ENCODE peak calls at places on chromosome 4, in nine cellular contexts. L is ovary, P is stomach, D is A549, M is H1, R is HepG2, X is K562, B is body of pancreas, Q is right lobe of liver. T is an unnamed sample.

GRCh38 chr4:6175426-6175825 is 24.9 kb downstream of the JAKMIP1 start:
- DNase-seq in Q (no peak), M (no peak), D (no peak), R (no peak), X (no peak), P (no peak), L (no peak), B (no peak), T (no peak)

GRCh38 chr4:182286035-182286434 is 42.8 kb downstream of the TENM3 start:
- DNase-seq in Q (no peak), L (no peak), R (no peak), B (no peak), D (no peak), M (no peak), X (no peak), P (no peak), T (peak)

GRCh38 chr4:117545042-117545441 is 459.7 kb upstream of the TRAM1L1 start:
- DNase-seq in R (no peak), Q (no peak), B (no peak), L (no peak), P (no peak), D (no peak), M (no peak), X (no peak), T (no peak)

GRCh38 chr4:127632420-127633403 is at the start of gene INTU:
- DNase-seq in R (peak), D (peak), P (peak), B (peak), L (peak), M (peak), Q (peak), X (peak), T (peak)

GRCh38 chr4:5378002-5378401 is 326.7 kb downstream of the STK32B start:
- DNase-seq in X (peak), B (no peak), L (no peak), P (no peak), Q (no peak), M (no peak), R (peak), D (peak), T (no peak)

GRCh38 chr4:185099940-185100339 is 43.1 kb upstream of the SLC25A4 start:
- DNase-seq in R (no peak), Q (no peak), L (no peak), B (no peak), M (no peak), D (no peak), X (no peak), P (no peak), T (no peak)

GRCh38 chr4:98518555-98519267 is 139.7 kb downstream of the TSPAN5 start:
- DNase-seq in P (no peak), B (no peak), R (no peak), M (no peak), Q (no peak), X (no peak), L (no peak), D (no peak), T (no peak)

GRCh38 chr4:116486401-116486800 is 599.0 kb downstream of the TRAM1L1 start:
- DNase-seq in D (no peak), P (no peak), Q (no peak), X (no peak), M (no peak), L (no peak), B (no peak), R (no peak), T (no peak)

GRCh38 chr4:118086334-118086733 is 52.0 kb downstream of the NDST3 start:
- DNase-seq in R (no peak), D (no peak), L (no peak), Q (no peak), P (no peak), X (no peak), B (no peak), M (no peak), T (peak)

GRCh38 chr4:26484538-26484937 is 5.7 kb downstream of the CCKAR start:
- DNase-seq in P (no peak), B (no peak), D (no peak), Q (no peak), L (no peak), M (no peak), X (no peak), R (no peak), T (no peak)

GRCh38 chr4:3800351-3800750 is 34.2 kb downstream of the ADRA2C start:
- DNase-seq in M (no peak), D (no peak), R (no peak), P (no peak), L (no peak), B (no peak), X (no peak), Q (peak), T (no peak)

GRCh38 chr4:149885896-149886295 is 70.3 kb upstream of the IQCM start:
- DNase-seq in X (no peak), M (no peak), P (no peak), B (no peak), R (no peak), D (no peak), L (no peak), Q (no peak), T (peak)

GRCh38 chr4:176838611-176839411 is 46.1 kb upstream of the VEGFC start:
- DNase-seq in X (no peak), L (no peak), M (no peak), R (no peak), D (peak), Q (no peak), B (no peak), P (no peak), T (no peak)

GRCh38 chr4:162164881-162165528 is 1.2 kb upstream of the FSTL5 start:
- DNase-seq in D (no peak), X (no peak), M (no peak), P (no peak), L (no peak), Q (no peak), B (no peak), R (no peak), T (no peak)

GRCh38 chr4:160316036-160316435 is 1213.2 kb downstream of the RAPGEF2 start:
- DNase-seq in B (no peak), L (no peak), X (no peak), D (no peak), Q (no peak), R (no peak), P (no peak), M (no peak), T (no peak)

GRCh38 chr4:160319868-160320260 is 1217.0 kb downstream of the RAPGEF2 start:
- DNase-seq in D (peak), Q (no peak), R (no peak), X (no peak), P (no peak), M (no peak), B (no peak), L (no peak), T (no peak)

GRCh38 chr4:160319221-160319867 is 1216.5 kb downstream of the RAPGEF2 start:
- DNase-seq in Q (no peak), P (no peak), X (no peak), L (no peak), B (no peak), M (no peak), R (no peak), D (peak), T (peak)

GRCh38 chr4:160318567-160319220 is 1215.8 kb downstream of the RAPGEF2 start:
- DNase-seq in B (no peak), P (no peak), M (no peak), Q (no peak), X (no peak), L (no peak), R (no peak), D (peak), T (no peak)
- TF ChIP-seq POLR2A in B (no peak), P (no peak), M (no peak), Q (no peak), X (no peak), L (no peak), R (no peak), D (no peak), T (no peak)

GRCh38 chr4:8202108-8202507 is 3.0 kb downstream of the SH3TC1 start:
- DNase-seq in D (no peak), P (no peak), L (no peak), Q (no peak), B (no peak), X (no peak), M (no peak), R (no peak), T (no peak)
- TF ChIP-seq POLR2A in D (no peak), P (no peak), L (no peak), Q (no peak), B (no peak), X (no peak), M (no peak), R (no peak), T (no peak)

DNA sequence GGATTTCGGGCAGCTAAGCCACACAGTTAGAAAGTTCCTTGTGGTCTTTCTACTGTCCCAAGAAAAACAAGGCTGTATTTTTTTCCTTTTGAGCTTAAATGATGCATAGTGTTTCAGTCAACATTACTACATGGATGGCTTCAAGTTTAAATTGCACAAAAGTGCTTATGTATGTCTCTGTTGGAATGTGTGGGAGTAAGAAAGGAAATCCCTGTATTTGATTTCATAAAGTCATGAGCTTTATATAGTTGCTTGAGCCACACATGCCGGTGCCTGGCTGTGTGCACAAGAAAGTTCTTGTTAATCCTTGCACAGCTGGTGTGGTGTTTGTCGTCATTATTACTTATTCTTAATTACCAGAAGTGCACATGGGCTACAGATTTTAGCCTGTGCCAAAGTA is 262.2 kb downstream of the ARHGAP10 start:
- DNase-seq in Q (no peak), B (no peak), L (no peak), D (no peak), X (no peak), M (no peak), P (no peak), R (no peak), T (no peak)
- TF ChIP-seq POLR2A in Q (no peak), B (no peak), L (no peak), D (no peak), X (no peak), M (no peak), P (no peak), R (no peak), T (no peak)

DNA sequence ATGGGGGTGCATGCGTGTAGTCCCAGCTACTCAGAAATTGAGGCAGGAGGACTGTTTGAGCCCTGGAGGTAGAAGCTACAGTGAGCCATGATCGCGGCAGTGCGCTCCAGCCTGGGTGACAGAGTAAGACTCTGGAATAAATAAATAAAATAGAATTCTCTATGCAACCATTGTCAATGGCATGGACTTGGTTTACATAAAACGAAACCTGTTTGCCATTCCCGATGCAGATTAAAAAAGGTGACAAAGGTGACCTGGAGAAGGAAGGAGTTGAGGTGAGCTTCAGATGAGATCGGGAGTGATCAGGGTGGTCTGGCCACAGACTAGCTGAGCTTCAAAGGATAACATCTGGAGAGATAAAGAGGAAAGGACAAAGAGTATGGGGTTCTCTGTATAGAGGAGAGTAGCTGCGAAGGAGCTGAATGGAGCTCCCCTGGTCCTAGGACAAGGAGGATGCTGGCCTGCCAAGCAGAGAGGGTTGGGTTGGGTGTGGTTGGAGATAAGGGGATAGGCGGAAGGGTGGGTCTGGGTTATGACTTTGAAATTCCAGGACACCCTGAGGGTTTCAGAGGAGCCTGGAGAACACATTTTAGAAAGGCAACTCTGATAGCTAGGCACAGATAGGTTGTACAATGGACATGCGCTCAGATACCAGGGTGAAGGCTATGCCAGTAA is 98.6 kb downstream of the RBM47 start:
- DNase-seq in D (peak), Q (no peak), R (no peak), P (peak), X (peak), M (no peak), B (no peak), L (no peak), T (no peak)
- TF ChIP-seq POLR2A in D (no peak), Q (no peak), R (no peak), P (no peak), X (no peak), M (no peak), B (no peak), L (no peak), T (no peak)

DNA sequence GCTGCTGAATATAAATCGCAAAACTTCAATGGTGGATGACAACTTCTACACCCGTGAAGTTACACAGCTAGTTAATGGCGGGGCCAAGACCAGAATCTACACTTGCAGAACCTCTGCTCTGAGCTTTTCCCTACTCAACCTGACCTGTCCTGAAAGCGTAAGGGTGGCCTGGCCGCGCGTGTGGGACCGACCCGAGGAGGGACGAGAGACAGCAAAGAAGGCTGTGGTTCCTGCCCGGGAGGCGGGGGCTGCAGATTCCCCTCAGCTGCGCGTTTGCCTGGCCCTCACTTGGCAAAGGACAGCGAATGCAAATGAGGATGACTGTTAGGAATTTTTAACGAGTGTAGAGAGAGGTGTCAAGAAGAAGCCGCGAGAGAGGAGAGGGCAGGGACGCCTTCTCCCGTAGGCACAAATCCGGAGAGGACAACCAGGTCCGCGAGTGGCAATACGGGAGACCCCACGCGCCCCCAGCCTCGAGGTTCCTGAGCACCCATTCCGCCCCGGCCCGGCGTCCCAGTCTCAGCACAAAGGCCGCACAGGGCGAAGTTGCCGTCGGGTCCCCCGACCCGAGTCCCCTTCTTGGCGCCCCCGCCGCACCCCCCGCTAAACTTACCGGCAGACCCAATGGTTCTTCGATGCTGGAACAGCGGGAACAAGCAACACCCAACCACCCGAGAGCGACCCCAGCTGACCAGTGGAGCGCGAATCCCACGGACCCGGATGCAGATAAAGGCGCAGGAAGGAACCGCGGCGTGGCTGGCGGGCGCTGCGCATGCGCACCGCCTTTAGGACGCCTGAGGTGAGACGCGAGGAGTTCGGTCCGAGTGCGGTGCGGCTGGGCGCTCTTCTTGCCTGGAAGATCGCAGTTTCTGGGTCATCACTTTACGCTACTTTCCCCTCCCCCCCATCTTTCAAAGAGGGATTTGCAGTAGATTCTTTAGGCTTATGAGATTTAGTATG is at the start of gene GNPDA2:
- DNase-seq in D (peak), B (peak), Q (peak), X (peak), M (peak), L (peak), P (peak), R (peak), T (peak)
- TF ChIP-seq POLR2A in D (peak), B (peak), Q (peak), X (peak), M (peak), L (peak), P (no peak), R (peak), T (peak)

GRCh38 chr4:146367347-146367746 is 153.0 kb downstream of the REELD1 start:
- DNase-seq in R (no peak), B (no peak), X (no peak), P (no peak), M (no peak), L (no peak), Q (no peak), D (no peak), T (no peak)

GRCh38 chr4:146370841-146371240 is 150.9 kb downstream of the SLC10A7 start:
- DNase-seq in P (no peak), M (no peak), L (no peak), X (no peak), Q (no peak), B (no peak), D (no peak), R (no peak), T (no peak)

GRCh38 chr4:146371812-146372211 is 149.9 kb downstream of the SLC10A7 start:
- DNase-seq in P (no peak), X (no peak), Q (no peak), D (no peak), R (no peak), M (no peak), L (no peak), B (no peak), T (no peak)

GRCh38 chr4:146368209-146368608 is 153.5 kb downstream of the SLC10A7 start:
- DNase-seq in R (no peak), Q (no peak), X (no peak), D (no peak), L (no peak), P (no peak), M (no peak), B (no peak), T (no peak)

DNA sequence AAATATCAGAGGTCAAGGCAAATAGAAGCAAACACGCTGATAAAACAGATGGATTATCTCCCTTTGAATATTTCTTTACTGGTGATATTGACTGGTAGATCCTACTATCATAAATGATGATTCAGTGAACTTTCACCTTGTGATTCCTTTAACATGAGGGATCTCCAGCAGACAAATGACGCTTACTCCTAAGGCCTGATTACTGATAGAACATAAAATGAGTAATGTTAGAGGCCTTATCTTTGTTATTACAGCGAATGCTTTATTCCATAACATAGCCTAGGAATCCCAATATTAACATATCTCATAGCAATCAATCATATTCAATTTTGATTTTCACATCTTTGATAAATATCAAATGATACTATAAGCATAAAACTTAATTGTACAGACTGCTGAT is 152.3 kb downstream of the SLC10A7 start:
- DNase-seq in X (no peak), L (no peak), P (no peak), B (no peak), M (no peak), Q (no peak), D (no peak), R (no peak), T (no peak)
- TF ChIP-seq POLR2A in X (no peak), L (no peak), P (no peak), B (no peak), M (no peak), Q (no peak), D (no peak), R (no peak), T (no peak)

DNA sequence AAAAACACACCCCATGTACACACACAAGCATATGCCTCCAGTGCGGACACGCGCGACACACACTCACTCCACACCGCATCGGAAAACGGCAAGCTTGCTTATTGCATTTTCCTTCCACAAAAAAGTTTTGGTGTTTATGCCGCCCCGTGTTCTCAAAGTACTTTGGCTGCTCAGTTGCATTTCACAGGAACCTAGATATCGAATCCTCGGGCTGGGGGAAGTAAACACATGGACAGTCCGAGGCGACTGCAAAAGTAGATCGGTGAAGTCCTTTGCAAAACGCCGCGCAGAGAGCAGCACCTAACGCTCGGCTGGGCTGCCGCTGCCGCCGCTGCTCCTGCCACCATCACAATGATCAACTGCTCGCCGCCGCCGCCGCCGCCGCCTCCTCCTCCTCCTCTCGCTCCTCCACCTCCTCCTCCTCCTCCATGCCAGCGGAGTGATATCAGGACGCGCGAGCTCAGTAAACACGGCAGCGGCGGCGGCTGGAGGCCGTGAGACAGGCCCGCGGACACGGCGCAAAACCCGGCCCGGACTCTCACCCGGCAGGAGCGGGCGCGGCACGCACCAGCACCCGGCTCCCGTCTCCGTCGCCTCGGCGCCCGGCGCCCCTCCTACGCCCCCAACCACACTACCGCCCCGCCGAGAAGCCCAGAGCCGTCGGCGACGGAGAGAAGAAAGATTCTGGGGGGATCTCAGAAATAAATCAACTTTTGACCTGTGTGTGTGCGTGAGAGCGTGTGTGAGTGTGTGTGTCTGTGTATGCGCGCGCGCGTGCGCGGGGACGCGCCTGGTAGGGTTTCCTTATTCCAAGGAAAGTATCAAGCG is at the start of gene MAML3:
- DNase-seq in P (peak), B (peak), X (peak), D (peak), Q (peak), M (peak), L (peak), R (peak), T (peak)
- TF ChIP-seq POLR2A in P (no peak), B (peak), X (peak), D (peak), Q (peak), M (no peak), L (peak), R (no peak), T (no peak)

DNA sequence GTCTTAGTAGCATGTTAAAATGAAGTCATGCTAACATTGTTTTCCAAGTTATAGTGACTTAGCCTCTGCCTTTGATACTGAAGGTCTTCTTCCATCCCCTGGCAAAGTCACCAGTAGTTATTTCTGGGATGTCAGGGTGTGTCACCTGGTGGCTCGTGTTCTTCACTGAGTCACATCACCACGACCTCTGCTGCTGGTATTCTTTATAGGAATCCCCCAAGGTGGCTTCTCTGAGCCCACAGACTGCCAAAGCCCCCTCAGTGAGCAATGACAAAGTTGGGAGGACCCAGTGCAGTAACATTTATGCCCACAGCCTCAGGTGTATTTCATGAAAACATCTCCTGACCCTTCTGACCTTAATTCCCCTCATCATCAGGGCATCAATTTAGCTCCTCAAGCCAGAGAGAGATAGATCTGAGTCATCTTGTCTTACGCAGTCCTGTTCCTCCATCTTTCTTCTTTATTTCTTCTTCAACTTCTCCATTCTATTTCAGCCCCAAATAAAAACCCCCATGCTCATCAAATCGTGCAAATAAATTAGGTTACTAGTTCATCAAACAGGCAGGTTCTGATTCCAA is 29.3 kb upstream of the GPRIN3 start:
- DNase-seq in R (no peak), Q (no peak), P (no peak), D (no peak), L (no peak), X (no peak), M (no peak), B (no peak), T (no peak)
- TF ChIP-seq POLR2A in R (no peak), Q (no peak), P (no peak), D (no peak), L (no peak), X (no peak), M (no peak), B (no peak), T (no peak)

T was measured in H54.